ENCODE peak calls at places on chromosomes 16 and 17, in six cellular contexts. T is IMR-90, N is H9, R is neuronal stem cell, U is mesenchymal stem cell, L is H1. I is an unnamed sample.

GRCh38 chr17:66426397-66427033 is 124.1 kb downstream of the PRKCA start:
- DNase-seq in T (peak), N (peak), R (no peak), U (no peak), L (no peak), I (no peak)

GRCh38 chr17:65975878-65976277 is 216.1 kb downstream of the CEP112 start:
- DNase-seq in T (no peak), N (no peak), R (peak), U (no peak), L (no peak), I (peak)

GRCh38 chr17:80800775-80801391 is 190.8 kb upstream of the CHMP6 start:
- DNase-seq in T (no peak), N (peak), R (no peak), U (no peak), L (no peak), I (no peak)

GRCh38 chr17:32568673-32569072 is 81.9 kb downstream of the CDK5R1 start:
- DNase-seq in T (no peak), N (no peak), R (no peak), U (no peak), L (no peak), I (no peak)

GRCh38 chr17:633641-634091 is 81.0 kb downstream of the VPS53 start:
- DNase-seq in T (no peak), N (no peak), R (peak), U (peak), L (no peak), I (peak)

GRCh38 chr16:10536814-10537389 is 43.5 kb downstream of the EMP2 start:
- DNase-seq in T (no peak), N (no peak), R (no peak), U (no peak), L (no peak), I (no peak)

GRCh38 chr17:39235555-39236221 is 9.9 kb upstream of the STAC2 start:
- DNase-seq in T (peak), N (peak), R (peak), U (peak), L (peak), I (peak)

GRCh38 chr17:63774141-63774981 is at the start of gene DDX42:
- DNase-seq in T (peak), N (peak), R (no peak), U (peak), L (no peak), I (peak)

GRCh38 chr16:89015271-89015859 is 38.4 kb upstream of the CBFA2T3 start:
- DNase-seq in T (no peak), N (no peak), R (no peak), U (no peak), L (no peak), I (no peak)

GRCh38 chr16:31496670-31497069 is 11.5 kb downstream of the RUSF1 start:
- DNase-seq in T (no peak), N (no peak), R (no peak), U (no peak), L (no peak), I (no peak)

GRCh38 chr17:79955961-79956735 is 79.5 kb downstream of the TBC1D16 start:
- DNase-seq in T (no peak), N (peak), R (no peak), U (no peak), L (no peak), I (no peak)

GRCh38 chr17:8014558-8014850 is 12.1 kb downstream of the GUCY2D start:
- DNase-seq in T (no peak), N (no peak), R (no peak), U (no peak), L (no peak), I (no peak)

GRCh38 chr17:45394913-45395568 is 37.6 kb downstream of the ARHGAP27 start:
- DNase-seq in T (peak), N (peak), R (peak), U (peak), L (peak), I (no peak)

DNA sequence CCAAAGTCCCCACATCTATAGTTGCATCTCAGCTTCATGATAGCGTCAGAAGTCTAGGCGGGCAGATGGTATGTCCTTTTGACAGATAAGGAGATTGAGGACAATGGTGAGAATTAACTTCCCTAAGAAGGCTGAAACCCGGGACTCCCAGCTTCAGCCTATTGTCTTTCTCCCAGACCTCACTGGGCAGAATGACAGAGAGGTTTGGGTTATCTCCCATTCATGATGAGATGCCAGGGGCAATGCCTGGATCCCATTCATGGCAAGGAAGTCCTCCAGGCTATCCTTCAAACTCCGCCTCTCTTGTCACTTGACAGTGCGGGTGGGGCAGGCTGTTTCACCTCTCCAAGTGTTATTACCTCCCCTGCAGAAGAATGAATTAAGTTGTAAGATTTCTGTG is 100.3 kb downstream of the IRX5 start:
- DNase-seq in T (no peak), N (no peak), R (no peak), U (no peak), L (no peak), I (no peak)
- H3K14ac ChIP-seq in T (no peak), N (no peak), R (no peak), U (no peak), L (no peak), I (no peak)

GRCh38 chr16:72021043-72021442 is 12.5 kb downstream of the DHODH start:
- DNase-seq in T (no peak), N (peak), R (peak), U (no peak), L (peak), I (no peak)

GRCh38 chr16:72015124-72015523 is 6.6 kb downstream of the DHODH start:
- DNase-seq in T (no peak), N (no peak), R (no peak), U (no peak), L (no peak), I (no peak)

GRCh38 chr16:72014675-72015074 is 6.1 kb downstream of the DHODH start:
- DNase-seq in T (no peak), N (no peak), R (no peak), U (no peak), L (no peak), I (peak)

GRCh38 chr16:72013888-72014538 is 5.5 kb downstream of the DHODH start:
- DNase-seq in T (no peak), N (no peak), R (no peak), U (no peak), L (no peak), I (no peak)

DNA sequence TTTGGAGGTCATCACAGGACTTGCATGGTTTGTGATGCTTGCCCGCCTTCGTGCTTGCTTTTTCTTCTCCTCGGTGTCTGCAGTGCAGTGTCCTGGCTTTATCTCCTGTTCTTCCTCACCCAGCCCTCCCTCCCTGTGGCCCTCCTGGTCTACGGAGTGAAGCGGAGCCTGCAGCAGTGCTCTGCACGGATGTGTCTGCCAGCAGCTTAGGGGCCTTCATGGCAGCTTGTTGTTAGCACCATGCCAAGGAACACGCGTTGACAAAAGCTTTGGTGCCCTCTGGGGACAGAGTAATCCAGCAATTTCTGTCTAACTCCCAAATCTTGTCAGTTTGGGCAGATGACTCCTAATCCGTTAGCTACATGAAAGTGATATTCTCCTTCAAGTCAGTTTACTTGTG is 9.9 kb downstream of the DHODH start:
- DNase-seq in T (no peak), N (no peak), R (no peak), U (no peak), L (no peak), I (no peak)
- H3K14ac ChIP-seq in T (no peak), N (no peak), R (no peak), U (no peak), L (no peak), I (no peak)

GRCh38 chr16:27483083-27483437 is 66.7 kb downstream of the GTF3C1 start:
- DNase-seq in T (no peak), N (no peak), R (no peak), U (no peak), L (no peak), I (no peak)

GRCh38 chr16:27485126-27485525 is 64.6 kb downstream of the GTF3C1 start:
- DNase-seq in T (no peak), N (no peak), R (no peak), U (no peak), L (no peak), I (no peak)

GRCh38 chr16:27485811-27486210 is 63.9 kb downstream of the GTF3C1 start:
- DNase-seq in T (no peak), N (no peak), R (no peak), U (no peak), L (no peak), I (no peak)

GRCh38 chr16:27482397-27483082 is 67.2 kb downstream of the GTF3C1 start:
- DNase-seq in T (no peak), N (no peak), R (no peak), U (no peak), L (no peak), I (no peak)

DNA sequence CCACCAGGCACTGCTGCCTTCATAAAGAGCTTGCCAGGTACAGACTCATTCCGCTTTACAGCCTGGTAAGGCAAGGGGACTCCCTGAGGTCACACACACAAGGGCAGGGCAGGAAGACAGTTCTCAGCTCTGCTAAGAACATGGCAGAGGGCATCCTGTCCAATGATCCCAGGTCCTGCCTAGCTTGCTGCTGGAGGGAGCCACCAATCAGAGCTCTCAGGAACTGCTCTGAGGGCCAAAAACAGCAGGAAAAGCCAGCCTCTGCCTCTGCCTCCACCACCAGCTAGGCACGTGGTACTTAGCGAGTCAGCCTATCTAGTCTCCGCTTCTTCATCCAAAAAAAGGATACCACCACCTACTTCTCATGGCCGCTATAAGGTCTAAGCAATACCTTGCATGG is 66.1 kb downstream of the GTF3C1 start:
- DNase-seq in T (no peak), N (no peak), R (no peak), U (no peak), L (no peak), I (no peak)
- H3K14ac ChIP-seq in T (no peak), N (no peak), R (no peak), U (no peak), L (no peak), I (no peak)

GRCh38 chr16:50274771-50275415 is 8.5 kb downstream of the ADCY7 start:
- DNase-seq in T (no peak), N (no peak), R (no peak), U (no peak), L (no peak), I (no peak)
- H3K14ac ChIP-seq in T (no peak), N (no peak), R (no peak), U (no peak), L (no peak), I (no peak)

GRCh38 chr17:40815381-40815780 is 7.0 kb downstream of the KRT10 start:
- DNase-seq in T (no peak), N (no peak), R (no peak), U (no peak), L (no peak), I (no peak)

GRCh38 chr17:40812639-40813038 is 9.8 kb downstream of the KRT10 start:
- DNase-seq in T (no peak), N (no peak), R (no peak), U (no peak), L (no peak), I (no peak)

GRCh38 chr17:40816569-40816968 is 5.8 kb downstream of the KRT10 start:
- DNase-seq in T (no peak), N (no peak), R (no peak), U (no peak), L (no peak), I (no peak)

GRCh38 chr17:40810505-40810904 is 10.7 kb upstream of the KRT28 start:
- DNase-seq in T (peak), N (no peak), R (no peak), U (no peak), L (no peak), I (no peak)

DNA sequence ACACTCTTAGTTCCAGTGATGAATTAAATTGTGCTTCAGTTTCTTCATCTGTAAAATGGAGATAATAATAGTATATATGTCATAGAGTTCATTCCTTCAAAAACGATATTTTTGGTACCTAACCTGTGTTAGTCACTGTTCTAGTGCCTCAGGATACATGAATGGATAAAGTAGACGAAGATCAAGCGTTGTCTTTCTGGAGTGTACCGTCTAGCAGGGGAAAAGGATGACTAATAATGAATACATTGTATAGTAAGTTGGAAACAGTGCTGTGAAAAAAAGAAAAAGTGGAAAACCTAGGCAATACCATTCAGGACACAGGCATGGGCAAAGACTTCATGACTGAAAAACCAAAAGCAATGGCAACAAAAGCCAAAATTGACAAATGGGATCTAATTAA is 8.6 kb downstream of the KRT10 start:
- DNase-seq in T (peak), N (no peak), R (no peak), U (no peak), L (no peak), I (no peak)
- H3K14ac ChIP-seq in T (no peak), N (no peak), R (no peak), U (no peak), L (no peak), I (no peak)